ENCODE peak calls at places on chromosomes 12 and 14, in four cellular contexts. P is A172, Q is T-helper 9 cell, B is NCI-H2081 treated with DMSO at 0.1 percent for 48 hours. U is an unnamed sample.

GRCh38 chr14:91829511-91829910 is 37.8 kb downstream of the TC2N start:
- DNase-seq in P (no peak), B (no peak), Q (no peak), U (no peak)

GRCh38 chr12:128661216-128661550 is 162.6 kb downstream of the SLC15A4 start:
- DNase-seq in P (no peak), B (no peak), Q (no peak), U (no peak)

GRCh38 chr14:90968025-90968424 is 92.4 kb downstream of the RPS6KA5 start:
- DNase-seq in B (no peak), P (no peak), Q (no peak), U (peak)

GRCh38 chr12:38844237-38844636 is 61.2 kb downstream of the CPNE8 start:
- DNase-seq in B (no peak), Q (no peak), P (no peak), U (no peak)

GRCh38 chr14:32372154-32372553 is 43.1 kb downstream of the AKAP6 start:
- DNase-seq in B (no peak), P (peak), Q (no peak), U (peak)

GRCh38 chr12:122079038-122079531 is 529 bp downstream of the MLXIP start:
- DNase-seq in B (no peak), Q (no peak), P (no peak), U (peak)

GRCh38 chr14:88825078-88825458 is 617 bp downstream of the TTC8 start:
- DNase-seq in B (no peak), Q (no peak), P (no peak), U (no peak)

GRCh38 chr12:96338852-96339478 is 61.3 kb downstream of the CDK17 start:
- DNase-seq in B (no peak), Q (no peak), P (no peak), U (no peak)

GRCh38 chr12:118436002-118436724 is 59.8 kb downstream of the SUDS3 start:
- DNase-seq in Q (no peak), B (no peak), P (no peak), U (no peak)

GRCh38 chr12:6430124-6430989 is 14.4 kb upstream of the CD27 start:
- DNase-seq in B (no peak), P (peak), Q (no peak), U (peak)

GRCh38 chr14:64825006-64825405 is 54.7 kb downstream of the SPTB start:
- DNase-seq in Q (no peak), P (no peak), B (no peak), U (no peak)

GRCh38 chr14:33954016-33954598 is 3.2 kb upstream of the EGLN3 start:
- DNase-seq in P (no peak), B (no peak), Q (no peak), U (no peak)

GRCh38 chr14:21894003-21894897 is 220.6 kb upstream of the OR4E1 start:
- DNase-seq in B (no peak), P (no peak), Q (peak), U (peak)